ENCODE peak calls at places on chromosomes 3 and 15, in four cellular contexts. One of them, this sample, is unnamed.

GRCh38 chr3:13235079-13235478 is 161.8 kb upstream of the IQSEC1 start:
- DNase-seq in endothelial cell of umbilical vein: no peak
- DNase-seq in hepatic stellate cell: no peak
- DNase-seq in foreskin fibroblast: no peak
- DNase-seq in this sample: no peak

GRCh38 chr15:100116416-100117190 is 225.2 kb downstream of the ADAMTS17 start:
- DNase-seq in endothelial cell of umbilical vein: no peak
- DNase-seq in hepatic stellate cell: no peak
- DNase-seq in foreskin fibroblast: no peak
- DNase-seq in this sample: no peak

GRCh38 chr15:73685981-73686380 is 1.8 kb downstream of the CD276 start:
- DNase-seq in endothelial cell of umbilical vein: no peak
- DNase-seq in hepatic stellate cell: no peak
- DNase-seq in foreskin fibroblast: no peak
- DNase-seq in this sample: no peak

GRCh38 chr15:64686130-64686735 is 89.2 kb downstream of the RBPMS2 start:
- DNase-seq in endothelial cell of umbilical vein: peak; percentile 60
- DNase-seq in hepatic stellate cell: peak; percentile 56
- DNase-seq in foreskin fibroblast: peak; percentile 77
- DNase-seq in this sample: no peak

GRCh38 chr3:184321666-184322065 is 7.3 kb downstream of the EIF4G1 start:
- DNase-seq in endothelial cell of umbilical vein: no peak
- DNase-seq in hepatic stellate cell: no peak
- DNase-seq in foreskin fibroblast: no peak
- DNase-seq in this sample: no peak

GRCh38 chr3:55343486-55344357 is 143.4 kb downstream of the WNT5A start:
- DNase-seq in endothelial cell of umbilical vein: no peak
- DNase-seq in hepatic stellate cell: no peak
- DNase-seq in foreskin fibroblast: no peak
- DNase-seq in this sample: no peak

GRCh38 chr3:169058681-169059080 is 604.8 kb downstream of the MECOM start:
- DNase-seq in endothelial cell of umbilical vein: no peak
- DNase-seq in hepatic stellate cell: no peak
- DNase-seq in foreskin fibroblast: no peak
- DNase-seq in this sample: no peak

GRCh38 chr15:60438626-60439025 is 40.3 kb downstream of the ICE2 start:
- DNase-seq in endothelial cell of umbilical vein: no peak
- DNase-seq in hepatic stellate cell: no peak
- DNase-seq in foreskin fibroblast: no peak
- DNase-seq in this sample: no peak

GRCh38 chr3:193762657-193763056 is 169.6 kb downstream of the OPA1 start:
- DNase-seq in endothelial cell of umbilical vein: no peak
- DNase-seq in hepatic stellate cell: no peak
- DNase-seq in foreskin fibroblast: no peak
- DNase-seq in this sample: no peak

GRCh38 chr3:34009480-34009844 is 211.0 kb downstream of the PDCD6IP start:
- DNase-seq in endothelial cell of umbilical vein: no peak
- DNase-seq in hepatic stellate cell: no peak
- DNase-seq in foreskin fibroblast: peak; percentile 38
- DNase-seq in this sample: no peak

GRCh38 chr3:191627064-191627463 is 166.1 kb downstream of the PYDC2 start:
- DNase-seq in endothelial cell of umbilical vein: no peak
- DNase-seq in hepatic stellate cell: no peak
- DNase-seq in foreskin fibroblast: no peak
- DNase-seq in this sample: no peak

GRCh38 chr3:58463181-58463941 is 28.5 kb upstream of the KCTD6 start:
- DNase-seq in endothelial cell of umbilical vein: peak; percentile 64
- DNase-seq in hepatic stellate cell: peak; percentile 87
- DNase-seq in foreskin fibroblast: peak; percentile 94
- DNase-seq in this sample: peak; percentile 44